ENCODE peak calls at places on chromosomes 1 and 21, in five cellular contexts. Y is Ammon's horn, K is Daoy, S is sciatic nerve, J is occipital lobe. G is an unnamed sample.

GRCh38 chr1:247286134-247286670 is 30.3 kb downstream of the VN1R5 start:
- DNase-seq in Y (no peak), K (no peak), S (no peak), J (no peak), G (no peak)

GRCh38 chr1:67653304-67653703 is 31.7 kb upstream of the GADD45A start:
- DNase-seq in Y (no peak), K (no peak), S (no peak), J (no peak), G (no peak)

GRCh38 chr1:239952348-239953307 is 139.1 kb upstream of the FMN2 start:
- DNase-seq in Y (no peak), K (peak), S (no peak), J (no peak), G (peak)

GRCh38 chr21:21605502-21605901 is 607.3 kb downstream of the NCAM2 start:
- DNase-seq in Y (no peak), K (no peak), S (no peak), J (no peak), G (no peak)

GRCh38 chr1:87683557-87683956 is 354.9 kb downstream of the LMO4 start:
- DNase-seq in Y (no peak), K (no peak), S (no peak), J (no peak), G (no peak)

GRCh38 chr1:59972216-59972924 is 45.8 kb upstream of the CYP2J2 start:
- DNase-seq in Y (peak), K (no peak), S (no peak), J (peak), G (no peak)

GRCh38 chr1:244163861-244164562 is 112.9 kb downstream of the ZBTB18 start:
- DNase-seq in Y (no peak), K (peak), S (no peak), J (no peak), G (no peak)

GRCh38 chr21:36542312-36543101 is 62.6 kb upstream of the CLDN14 start:
- DNase-seq in Y (no peak), K (no peak), S (no peak), J (no peak), G (no peak)

GRCh38 chr1:160206421-160207117 is 1.4 kb downstream of the PEA15 start:
- DNase-seq in Y (no peak), K (peak), S (no peak), J (no peak), G (no peak)

GRCh38 chr1:9591669-9592509 is 3.2 kb downstream of the TMEM201 start:
- DNase-seq in Y (no peak), K (no peak), S (no peak), J (no peak), G (no peak)

GRCh38 chr21:42758721-42759593 is 105.5 kb downstream of the PDE9A start:
- DNase-seq in Y (no peak), K (no peak), S (no peak), J (no peak), G (no peak)

GRCh38 chr1:168320805-168321577 is 40.3 kb downstream of the TBX19 start:
- DNase-seq in Y (peak), K (peak), S (no peak), J (peak), G (no peak)

GRCh38 chr1:14083277-14083676 is 383.3 kb downstream of the PRDM2 start:
- DNase-seq in Y (no peak), K (no peak), S (no peak), J (no peak), G (no peak)

GRCh38 chr1:119090250-119090649 is 50.2 kb downstream of the WARS2 start:
- DNase-seq in Y (no peak), K (no peak), S (no peak), J (no peak), G (no peak)

GRCh38 chr1:24913616-24914225 is 16.4 kb downstream of the RUNX3 start:
- DNase-seq in Y (no peak), K (no peak), S (no peak), J (no peak), G (no peak)

GRCh38 chr1:222817529-222817928 is 2.7 kb downstream of the DISP1 start:
- DNase-seq in Y (no peak), K (peak), S (no peak), J (no peak), G (no peak)

GRCh38 chr1:57249511-57249910 is 174.3 kb downstream of the DAB1 start:
- DNase-seq in Y (no peak), K (no peak), S (no peak), J (no peak), G (no peak)

GRCh38 chr1:173467426-173467825 is 9.7 kb upstream of the PRDX6 start:
- DNase-seq in Y (no peak), K (no peak), S (no peak), J (no peak), G (no peak)

GRCh38 chr1:19310720-19311502 is 1.0 kb downstream of the AKR7A2 start:
- DNase-seq in Y (no peak), K (no peak), S (peak), J (no peak), G (peak)

GRCh38 chr1:30779294-30780071 is 21.9 kb upstream of the LAPTM5 start:
- DNase-seq in Y (peak), K (peak), S (peak), J (peak), G (peak)

GRCh38 chr21:46392921-46393320 is 65.8 kb upstream of the DIP2A start:
- DNase-seq in Y (no peak), K (no peak), S (peak), J (peak), G (no peak)

GRCh38 chr21:42670884-42671283 is 17.5 kb downstream of the PDE9A start:
- DNase-seq in Y (no peak), K (no peak), S (no peak), J (no peak), G (no peak)

GRCh38 chr1:9691108-9691445 is 39.5 kb downstream of the PIK3CD start:
- DNase-seq in Y (peak), K (peak), S (no peak), J (no peak), G (no peak)

GRCh38 chr1:41073971-41074370 is 52.4 kb upstream of the SLFNL1 start:
- DNase-seq in Y (no peak), K (peak), S (no peak), J (no peak), G (no peak)

GRCh38 chr1:67978988-67979516 is 71.4 kb downstream of the DIRAS3 start:
- DNase-seq in Y (no peak), K (peak), S (no peak), J (no peak), G (no peak)

GRCh38 chr1:118773656-118774055 is 214.5 kb downstream of the TBX15 start:
- DNase-seq in Y (no peak), K (peak), S (no peak), J (no peak), G (no peak)

GRCh38 chr1:3011631-3012510 is 9.4 kb upstream of the ACTRT2 start:
- DNase-seq in Y (peak), K (peak), S (peak), J (peak), G (no peak)

GRCh38 chr21:35527358-35527757 is 478.3 kb upstream of the RUNX1 start:
- DNase-seq in Y (no peak), K (no peak), S (no peak), J (no peak), G (no peak)

G was measured in HuH-7.